ENCODE peak calls at places on chromosomes 5 and 9, in six cellular contexts. One of them, this sample, is unnamed.

GRCh38 chr5:103886826-103887225 is 324.2 kb upstream of the NUDT12 start:
- DNase-seq in germinal center: no peak
- DNase-seq in WTC11: no peak
- DNase-seq in GM04504: no peak
- DNase-seq in T-helper 17 cell: no peak
- DNase-seq in NCI-H2107: no peak
- DNase-seq in this sample: no peak

GRCh38 chr5:93622240-93622885 is 39.3 kb downstream of the NR2F1 start:
- DNase-seq in NCI-H2107: peak
- DNase-seq in WTC11: no peak
- DNase-seq in germinal center: no peak
- DNase-seq in GM04504: no peak
- DNase-seq in T-helper 17 cell: no peak
- DNase-seq in this sample: peak

GRCh38 chr9:74872619-74873233 is 15.0 kb downstream of the TRPM6 start:
- DNase-seq in GM04504: no peak
- DNase-seq in WTC11: no peak
- DNase-seq in germinal center: no peak
- DNase-seq in T-helper 17 cell: no peak
- DNase-seq in NCI-H2107: no peak
- DNase-seq in this sample: no peak

GRCh38 chr5:130136300-130136699 is 232.0 kb downstream of the CHSY3 start:
- DNase-seq in germinal center: no peak
- DNase-seq in GM04504: no peak
- DNase-seq in NCI-H2107: no peak
- DNase-seq in T-helper 17 cell: no peak
- DNase-seq in WTC11: no peak
- DNase-seq in this sample: no peak

GRCh38 chr5:153641183-153641688 is 150.8 kb downstream of the GRIA1 start:
- DNase-seq in T-helper 17 cell: no peak
- DNase-seq in germinal center: no peak
- DNase-seq in NCI-H2107: no peak
- DNase-seq in WTC11: no peak
- DNase-seq in GM04504: no peak
- DNase-seq in this sample: no peak

GRCh38 chr5:169650701-169651331 is 13.7 kb downstream of the DOCK2 start:
- DNase-seq in germinal center: no peak
- DNase-seq in GM04504: no peak
- DNase-seq in WTC11: no peak
- DNase-seq in NCI-H2107: no peak
- DNase-seq in T-helper 17 cell: no peak
- DNase-seq in this sample: no peak

GRCh38 chr9:111282940-111283339 is 47.1 kb downstream of the OR2K2 start:
- DNase-seq in T-helper 17 cell: no peak
- DNase-seq in WTC11: no peak
- DNase-seq in germinal center: no peak
- DNase-seq in GM04504: peak
- DNase-seq in NCI-H2107: no peak
- DNase-seq in this sample: no peak

GRCh38 chr5:23727271-23727670 is 219.9 kb downstream of the PRDM9 start:
- DNase-seq in GM04504: no peak
- DNase-seq in NCI-H2107: no peak
- DNase-seq in T-helper 17 cell: no peak
- DNase-seq in WTC11: no peak
- DNase-seq in germinal center: no peak
- DNase-seq in this sample: peak

GRCh38 chr5:178236685-178237084 is 4.1 kb upstream of the PHYKPL start:
- DNase-seq in germinal center: no peak
- DNase-seq in GM04504: no peak
- DNase-seq in WTC11: no peak
- DNase-seq in NCI-H2107: no peak
- DNase-seq in T-helper 17 cell: no peak
- DNase-seq in this sample: no peak

GRCh38 chr5:143063175-143063970 is 293.2 kb downstream of the ARHGAP26 start:
- DNase-seq in NCI-H2107: peak
- DNase-seq in GM04504: no peak
- DNase-seq in T-helper 17 cell: no peak
- DNase-seq in WTC11: no peak
- DNase-seq in germinal center: no peak
- DNase-seq in this sample: no peak

GRCh38 chr9:9177081-9177480 is 1377.5 kb upstream of the DMAC1 start:
- DNase-seq in germinal center: no peak
- DNase-seq in NCI-H2107: no peak
- DNase-seq in T-helper 17 cell: no peak
- DNase-seq in GM04504: no peak
- DNase-seq in WTC11: no peak
- DNase-seq in this sample: no peak

GRCh38 chr5:176188085-176188484 is 50.1 kb upstream of the SIMC1 start:
- DNase-seq in GM04504: no peak
- DNase-seq in NCI-H2107: no peak
- DNase-seq in WTC11: no peak
- DNase-seq in germinal center: no peak
- DNase-seq in T-helper 17 cell: no peak
- DNase-seq in this sample: no peak

GRCh38 chr9:97880336-97880735 is 27.3 kb downstream of the FOXE1 start:
- DNase-seq in NCI-H2107: no peak
- DNase-seq in WTC11: no peak
- DNase-seq in T-helper 17 cell: no peak
- DNase-seq in GM04504: no peak
- DNase-seq in germinal center: no peak
- DNase-seq in this sample: no peak

GRCh38 chr9:18606831-18607230 is 132.9 kb downstream of the ADAMTSL1 start:
- DNase-seq in germinal center: no peak
- DNase-seq in NCI-H2107: peak
- DNase-seq in GM04504: peak
- DNase-seq in WTC11: peak
- DNase-seq in T-helper 17 cell: no peak
- DNase-seq in this sample: no peak

GRCh38 chr5:59003641-59004040 is 420.8 kb downstream of the RAB3C start:
- DNase-seq in germinal center: no peak
- DNase-seq in WTC11: no peak
- DNase-seq in NCI-H2107: no peak
- DNase-seq in GM04504: no peak
- DNase-seq in T-helper 17 cell: no peak
- DNase-seq in this sample: no peak

GRCh38 chr9:93184439-93185221 is 691 bp downstream of the WNK2 start:
- DNase-seq in NCI-H2107: no peak
- DNase-seq in GM04504: no peak
- DNase-seq in WTC11: peak
- DNase-seq in T-helper 17 cell: no peak
- DNase-seq in germinal center: no peak
- DNase-seq in this sample: peak

GRCh38 chr5:78806544-78806943 is 158.0 kb upstream of the LHFPL2 start:
- DNase-seq in WTC11: no peak
- DNase-seq in T-helper 17 cell: no peak
- DNase-seq in NCI-H2107: no peak
- DNase-seq in GM04504: peak
- DNase-seq in germinal center: no peak
- DNase-seq in this sample: peak

GRCh38 chr5:53246042-53246836 is 136.7 kb upstream of the MOCS2 start:
- DNase-seq in WTC11: no peak
- DNase-seq in T-helper 17 cell: no peak
- DNase-seq in GM04504: peak
- DNase-seq in germinal center: no peak
- DNase-seq in NCI-H2107: no peak
- DNase-seq in this sample: no peak

GRCh38 chr5:146203872-146204192 is 427 bp downstream of the RBM27 start:
- DNase-seq in T-helper 17 cell: peak
- DNase-seq in germinal center: no peak
- DNase-seq in GM04504: no peak
- DNase-seq in NCI-H2107: no peak
- DNase-seq in WTC11: no peak
- DNase-seq in this sample: no peak

GRCh38 chr5:14399054-14399657 is 182.4 kb upstream of the OTULINL start:
- DNase-seq in T-helper 17 cell: no peak
- DNase-seq in GM04504: no peak
- DNase-seq in germinal center: peak
- DNase-seq in WTC11: no peak
- DNase-seq in NCI-H2107: no peak
- DNase-seq in this sample: no peak

GRCh38 chr5:71937906-71938698 is 169.2 kb upstream of the MAP1B start:
- DNase-seq in T-helper 17 cell: no peak
- DNase-seq in WTC11: no peak
- DNase-seq in germinal center: no peak
- DNase-seq in NCI-H2107: no peak
- DNase-seq in GM04504: no peak
- DNase-seq in this sample: peak

GRCh38 chr9:27365977-27366376 is 69.0 kb upstream of the EQTN start:
- DNase-seq in GM04504: no peak
- DNase-seq in T-helper 17 cell: no peak
- DNase-seq in WTC11: no peak
- DNase-seq in germinal center: no peak
- DNase-seq in NCI-H2107: no peak
- DNase-seq in this sample: peak

GRCh38 chr5:176601901-176602300 is 8.1 kb downstream of the GPRIN1 start:
- DNase-seq in NCI-H2107: no peak
- DNase-seq in T-helper 17 cell: no peak
- DNase-seq in germinal center: no peak
- DNase-seq in GM04504: no peak
- DNase-seq in WTC11: no peak
- DNase-seq in this sample: no peak

GRCh38 chr5:102511666-102512065 is 12.9 kb upstream of the SLCO6A1 start:
- DNase-seq in GM04504: peak
- DNase-seq in NCI-H2107: no peak
- DNase-seq in germinal center: no peak
- DNase-seq in T-helper 17 cell: no peak
- DNase-seq in WTC11: no peak
- DNase-seq in this sample: no peak

GRCh38 chr9:21591221-21592062 is 109.3 kb upstream of the IFNE start:
- DNase-seq in WTC11: peak
- DNase-seq in GM04504: peak
- DNase-seq in T-helper 17 cell: no peak
- DNase-seq in germinal center: no peak
- DNase-seq in NCI-H2107: no peak
- DNase-seq in this sample: peak

GRCh38 chr9:82894961-82895902 is 167.7 kb downstream of the RASEF start:
- DNase-seq in germinal center: no peak
- DNase-seq in NCI-H2107: no peak
- DNase-seq in GM04504: no peak
- DNase-seq in WTC11: no peak
- DNase-seq in T-helper 17 cell: no peak
- DNase-seq in this sample: no peak